ENCODE peak calls at places on chromosomes 4 and X, in nine cellular contexts. I, E, Z, K, D, R, J, Q and N are unnamed samples.

GRCh38 chr4:155805016-155805415 is 46.2 kb downstream of the GUCY1B1 start:
- DNase-seq in E (no peak), D (no peak), R (no peak), I (no peak), K (peak; percentile 25), J (no peak), Z (no peak), Q (no peak), N (no peak)

GRCh38 chrX:50072110-50072509 is 128.7 kb downstream of the AKAP4 start:
- DNase-seq in Z (no peak), D (no peak), R (no peak), K (no peak), J (no peak), I (no peak), Q (no peak), E (no peak), N (no peak)

GRCh38 chr4:148053298-148054003 is 321.6 kb downstream of the ARHGAP10 start:
- DNase-seq in Z (no peak), Q (no peak), J (no peak), I (no peak), R (no peak), E (no peak), K (no peak), D (peak; percentile 62), N (no peak)

GRCh38 chr4:119725688-119726330 is 97.2 kb upstream of the PDE5A start:
- DNase-seq in Z (no peak), J (no peak), K (no peak), I (no peak), D (no peak), Q (no peak), E (no peak), R (no peak), N (no peak)

GRCh38 chr4:155704841-155705404 is 38.3 kb downstream of the GUCY1A1 start:
- DNase-seq in E (no peak), D (no peak), R (no peak), Z (no peak), J (no peak), K (no peak), I (no peak), Q (no peak), N (no peak)

GRCh38 chrX:51641421-51642021 is 22.8 kb upstream of the CENPVL3 start:
- DNase-seq in Z (no peak), J (no peak), I (peak; percentile 41), E (peak; percentile 20), K (peak; percentile 49), D (no peak), Q (no peak), R (no peak), N (no peak)

GRCh38 chrX:48487362-48487785 is 11.4 kb downstream of the FTSJ1 start:
- DNase-seq in I (no peak), D (no peak), K (peak; percentile 95), Q (no peak), J (peak; percentile 24), R (no peak), E (no peak), Z (peak; percentile 92), N (no peak)

GRCh38 chr4:6327220-6327917 is 57.7 kb downstream of the WFS1 start:
- DNase-seq in K (peak; percentile 67), D (peak; percentile 88), Z (peak; percentile 90), E (no peak), J (peak; percentile 77), Q (peak; percentile 95), I (peak; percentile 90), R (peak; percentile 60), N (no peak)

GRCh38 chrX:106263817-106264216 is 95.7 kb downstream of the PWWP3B start:
- DNase-seq in D (no peak), Z (no peak), J (no peak), I (no peak), E (no peak), K (no peak), R (no peak), Q (no peak), N (no peak)

GRCh38 chr4:3330682-3331081 is 37.9 kb downstream of the RGS12 start:
- DNase-seq in E (no peak), Z (no peak), J (no peak), R (no peak), I (no peak), Q (no peak), K (no peak), D (peak; percentile 29), N (no peak)

GRCh38 chr4:47031713-47032404 is 492 bp downstream of the GABRB1 start:
- DNase-seq in D (peak; percentile 30), E (no peak), Q (no peak), K (peak; percentile 36), I (peak; percentile 27), Z (no peak), R (no peak), J (no peak), N (no peak)

GRCh38 chr4:44447563-44448504 is 775 bp downstream of the KCTD8 start:
- DNase-seq in I (peak; percentile 18), D (peak; percentile 50), R (no peak), E (peak; percentile 4), Q (peak; percentile 77), K (no peak), Z (peak; percentile 80), J (no peak), N (peak; percentile 28)